ENCODE peak calls at places on chromosomes 5 and 9, in eight cellular contexts. Q, H, N, B, S, M, V and O are unnamed samples.

GRCh38 chr5:50963647-50964584 is 297.5 kb downstream of the PARP8 start:
- DNase-seq in Q (no peak), S (no peak), N (no peak), M (peak), V (no peak), B (peak), H (no peak), O (no peak)

GRCh38 chr5:73299665-73300435 is 126.9 kb downstream of the TMEM174 start:
- DNase-seq in M (no peak), V (no peak), B (peak), Q (no peak), S (no peak), N (peak), H (no peak), O (no peak)

GRCh38 chr5:175464414-175465233 is 13.7 kb upstream of the SFXN1 start:
- DNase-seq in H (no peak), Q (peak), M (peak), B (peak), N (peak), S (peak), V (peak), O (peak)

GRCh38 chr9:92310562-92310961 is 14.6 kb downstream of the NOL8 start:
- DNase-seq in B (no peak), S (no peak), H (no peak), N (peak), Q (no peak), V (no peak), M (no peak), O (no peak)

GRCh38 chr9:115691097-115691496 is 462.5 kb upstream of the PAPPA start:
- DNase-seq in B (no peak), N (peak), V (peak), H (peak), Q (peak), M (peak), S (no peak), O (peak)

GRCh38 chr9:74950456-74950855 is 2.3 kb downstream of the C9orf40 start:
- DNase-seq in S (no peak), Q (peak), B (no peak), M (no peak), N (no peak), H (no peak), V (no peak), O (no peak)

GRCh38 chr5:88677502-88677901 is 205.5 kb downstream of the MEF2C start:
- DNase-seq in Q (no peak), H (no peak), V (no peak), M (no peak), B (no peak), S (no peak), N (no peak), O (no peak)

GRCh38 chr9:33480976-33481375 is 7.3 kb upstream of the NOL6 start:
- DNase-seq in B (peak), V (no peak), Q (no peak), M (no peak), S (no peak), N (no peak), H (no peak), O (no peak)

GRCh38 chr5:173557123-173557903 is 59.1 kb downstream of the BOD1 start:
- DNase-seq in S (no peak), H (no peak), B (no peak), N (peak), V (no peak), Q (no peak), M (no peak), O (no peak)

GRCh38 chr5:36901856-36902255 is 25.3 kb downstream of the NIPBL start:
- DNase-seq in N (no peak), Q (no peak), B (no peak), M (no peak), H (no peak), S (no peak), V (no peak), O (no peak)

GRCh38 chr5:18314192-18314778 is 680.0 kb downstream of the TAF11L14 start:
- DNase-seq in M (peak), B (no peak), Q (peak), N (peak), S (no peak), V (no peak), H (no peak), O (peak)

GRCh38 chr5:132055808-132056609 is 4.4 kb upstream of the IL3 start:
- DNase-seq in H (no peak), S (no peak), N (no peak), M (no peak), B (peak), V (no peak), Q (no peak), O (no peak)

GRCh38 chr9:3912817-3913216 is 387.0 kb upstream of the RFX3 start:
- DNase-seq in S (no peak), N (peak), H (no peak), Q (no peak), V (no peak), M (no peak), B (no peak), O (peak)

GRCh38 chr9:121453232-121453892 is 46.3 kb downstream of the GGTA1 start:
- DNase-seq in B (no peak), M (no peak), V (no peak), N (no peak), S (no peak), H (no peak), Q (no peak), O (no peak)

GRCh38 chr5:137190031-137190430 is 309.1 kb downstream of the SPOCK1 start:
- DNase-seq in B (no peak), H (no peak), N (no peak), Q (peak), M (no peak), V (no peak), S (no peak), O (peak)
- H3K4me2 ChIP-seq in B (no peak), H (no peak), N (no peak), Q (peak), M (no peak), V (no peak), S (no peak), O (peak)

GRCh38 chr9:15670884-15671283 is 118.0 kb downstream of the CCDC171 start:
- DNase-seq in H (no peak), N (no peak), S (no peak), V (no peak), B (no peak), Q (no peak), M (no peak), O (no peak)
- H3K4me2 ChIP-seq in H (no peak), N (no peak), S (no peak), V (no peak), B (no peak), Q (no peak), M (no peak), O (no peak)

GRCh38 chr9:133055788-133056420 is 5.9 kb upstream of the CEL start:
- DNase-seq in M (no peak), B (no peak), N (no peak), V (no peak), S (no peak), H (no peak), Q (no peak), O (no peak)

GRCh38 chr9:133058051-133058450 is 3.7 kb upstream of the CEL start:
- DNase-seq in S (no peak), V (no peak), H (no peak), M (no peak), B (no peak), Q (no peak), N (no peak), O (no peak)

GRCh38 chr9:133057006-133057405 is 4.8 kb upstream of the CEL start:
- DNase-seq in B (no peak), H (no peak), S (no peak), V (no peak), N (no peak), M (no peak), Q (no peak), O (no peak)

GRCh38 chr9:133057553-133057952 is 4.2 kb upstream of the CEL start:
- DNase-seq in S (no peak), Q (no peak), H (no peak), V (no peak), M (no peak), N (no peak), B (no peak), O (no peak)

DNA sequence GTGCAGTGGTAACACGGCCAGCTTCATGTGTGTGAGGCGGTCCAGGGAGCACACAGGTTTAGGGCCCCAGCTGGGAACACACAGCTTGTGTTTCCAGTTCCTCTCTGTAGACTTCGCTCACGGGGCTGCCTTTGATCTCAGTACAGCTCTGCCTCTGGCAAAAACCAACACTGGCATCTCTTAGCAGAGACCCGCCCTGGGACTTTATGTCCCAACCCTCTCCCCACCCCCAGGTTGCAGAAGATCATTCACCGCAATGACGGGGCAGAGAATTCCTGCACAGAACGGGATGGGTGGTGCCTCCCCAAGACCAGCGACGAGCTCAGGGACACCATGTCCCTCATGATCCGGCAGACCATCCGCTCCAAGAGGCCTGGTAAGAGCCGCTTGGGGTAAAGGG is 5.2 kb upstream of the CEL start:
- DNase-seq in V (no peak), B (no peak), Q (no peak), H (no peak), N (no peak), M (no peak), S (no peak), O (no peak)
- H3K4me2 ChIP-seq in V (no peak), B (no peak), Q (no peak), H (no peak), N (no peak), M (no peak), S (no peak), O (no peak)

GRCh38 chr5:140566665-140567064 is 2.0 kb downstream of the SLC35A4 start:
- DNase-seq in V (no peak), Q (no peak), S (no peak), M (no peak), H (no peak), N (no peak), B (no peak), O (no peak)
- H3K4me2 ChIP-seq in V (no peak), Q (no peak), S (no peak), M (no peak), H (no peak), N (no peak), B (no peak), O (no peak)

GRCh38 chr5:146877178-146877681 is 1.3 kb downstream of the PPP2R2B start:
- DNase-seq in S (no peak), B (no peak), V (no peak), M (no peak), N (no peak), H (no peak), Q (no peak), O (no peak)

GRCh38 chr5:146878471-146879172 is at the start of gene PPP2R2B:
- DNase-seq in S (no peak), B (no peak), M (peak), Q (peak), N (peak), H (no peak), V (peak), O (peak)

GRCh38 chr5:146880985-146881384 is 2.4 kb upstream of the PPP2R2B start:
- DNase-seq in S (no peak), H (no peak), V (no peak), B (no peak), Q (no peak), N (no peak), M (no peak), O (no peak)

GRCh38 chr5:146873186-146873917 is 5.2 kb downstream of the PPP2R2B start:
- DNase-seq in V (no peak), M (no peak), B (no peak), N (no peak), S (no peak), Q (no peak), H (no peak), O (no peak)

GRCh38 chr5:146877783-146878470 is 630 bp downstream of the PPP2R2B start:
- DNase-seq in B (peak), S (no peak), Q (no peak), V (no peak), H (no peak), M (peak), N (no peak), O (peak)
- H3K4me2 ChIP-seq in B (peak), S (peak), Q (peak), V (peak), H (peak), M (peak), N (peak), O (peak)

DNA sequence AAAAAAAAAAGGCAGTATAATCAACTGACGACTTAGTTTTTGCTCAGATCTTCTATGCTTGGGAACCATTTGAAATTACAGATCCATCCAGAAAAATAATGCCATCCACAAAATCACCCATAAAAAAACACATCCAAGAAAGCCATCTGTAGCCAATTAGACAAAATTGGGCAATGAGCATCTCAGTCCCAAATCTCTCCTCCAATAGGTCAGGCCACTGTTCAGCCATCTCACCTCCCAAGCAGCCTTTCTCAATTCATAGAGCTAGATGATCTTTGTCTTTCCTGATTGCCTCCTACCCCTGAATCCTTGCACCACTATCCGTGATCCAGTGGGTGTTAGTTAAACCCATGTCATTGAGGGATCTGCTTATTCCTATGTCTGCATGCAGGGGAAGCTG is 139.6 kb downstream of the SCAMP1 start:
- DNase-seq in M (no peak), Q (no peak), B (no peak), V (no peak), H (no peak), S (no peak), N (no peak), O (peak)
- H3K4me2 ChIP-seq in M (peak), Q (no peak), B (no peak), V (no peak), H (no peak), S (no peak), N (no peak), O (no peak)

GRCh38 chr9:127874301-127875216 is 2.9 kb downstream of the AK1 start:
- DNase-seq in S (no peak), M (no peak), N (no peak), Q (peak), H (peak), B (no peak), V (peak), O (peak)
- H3K4me2 ChIP-seq in S (no peak), M (no peak), N (no peak), Q (peak), H (peak), B (no peak), V (peak), O (no peak)

DNA sequence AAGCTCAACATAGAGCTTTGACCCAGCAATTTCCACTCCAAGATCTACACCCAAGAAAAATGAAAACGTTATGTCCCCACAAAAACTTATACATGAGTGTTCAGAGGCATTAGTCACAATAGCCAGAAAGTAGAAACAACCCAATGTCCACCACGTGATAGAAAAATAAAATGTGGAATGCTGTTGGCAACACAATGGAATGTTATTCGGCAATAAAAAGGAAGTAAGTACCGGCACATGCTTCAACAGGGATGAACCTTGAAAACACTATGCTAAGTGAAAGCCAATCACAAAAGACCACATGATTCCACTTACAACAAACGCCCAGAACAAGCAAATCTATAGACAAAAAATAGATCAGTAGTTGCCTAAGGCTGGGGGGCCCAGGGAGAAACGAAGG is 6.0 kb downstream of the UBQLN1 start:
- DNase-seq in M (no peak), N (peak), H (peak), B (no peak), S (no peak), Q (peak), V (peak), O (peak)
- H3K4me2 ChIP-seq in M (no peak), N (peak), H (peak), B (peak), S (no peak), Q (peak), V (peak), O (peak)

GRCh38 chr5:86617756-86618577 is at the start of gene COX7C:
- DNase-seq in S (peak), B (peak), H (peak), M (peak), Q (peak), V (peak), N (peak), O (peak)

GRCh38 chr5:86613459-86613858 is 4.3 kb upstream of the COX7C start:
- DNase-seq in V (no peak), N (peak), H (no peak), S (no peak), Q (no peak), B (no peak), M (no peak), O (peak)

GRCh38 chr5:86617309-86617755 is 409 bp upstream of the COX7C start:
- DNase-seq in V (no peak), B (no peak), Q (no peak), M (no peak), N (no peak), S (no peak), H (no peak), O (no peak)
- H3K4me2 ChIP-seq in V (no peak), B (no peak), Q (peak), M (no peak), N (no peak), S (peak), H (peak), O (no peak)

DNA sequence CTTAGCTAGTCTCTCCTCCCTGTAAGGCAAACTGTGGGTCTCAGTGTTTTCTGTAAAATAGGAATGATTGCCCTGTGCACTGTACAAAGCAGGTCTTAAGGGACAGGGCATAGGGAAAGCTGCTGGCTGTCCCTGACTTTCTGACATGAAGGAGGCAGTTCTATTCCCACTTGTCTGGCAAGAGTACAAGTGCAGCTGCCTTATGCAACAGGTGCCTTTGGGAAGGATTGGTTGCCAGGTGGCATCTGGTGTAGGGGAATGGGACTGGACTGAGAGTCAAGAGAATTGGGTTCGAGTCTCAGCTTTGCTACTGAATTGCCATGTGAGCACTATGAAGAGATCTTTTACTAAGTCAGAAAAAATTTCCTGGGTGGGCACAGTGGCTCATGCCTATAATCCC is 10.0 kb downstream of the BSPRY start:
- DNase-seq in H (no peak), V (no peak), B (no peak), Q (no peak), M (no peak), N (no peak), S (no peak), O (no peak)
- H3K4me2 ChIP-seq in H (no peak), V (no peak), B (no peak), Q (no peak), M (no peak), N (no peak), S (no peak), O (no peak)